ENCODE peak calls at places on chromosome 17, in four cellular contexts. One of them, this sample, is unnamed.

GRCh38 chr17:37405955-37406634 is 541 bp downstream of the ACACA start:
- DNase-seq in GM04503: no peak
- DNase-seq in endodermal cell: no peak
- DNase-seq in HS-5: no peak
- DNase-seq in this sample: peak; percentile 8

GRCh38 chr17:8398980-8399379 is 1.4 kb upstream of the RNF222 start:
- DNase-seq in GM04503: no peak
- DNase-seq in endodermal cell: no peak
- DNase-seq in HS-5: no peak
- DNase-seq in this sample: no peak

GRCh38 chr17:40026816-40027613 is 11.8 kb downstream of the CSF3 start:
- DNase-seq in GM04503: no peak
- DNase-seq in endodermal cell: peak; percentile 97
- DNase-seq in HS-5: no peak
- DNase-seq in this sample: peak; percentile 92

GRCh38 chr17:41775394-41776226 is 10.9 kb downstream of the JUP start:
- DNase-seq in GM04503: no peak
- DNase-seq in endodermal cell: no peak
- DNase-seq in HS-5: no peak
- DNase-seq in this sample: no peak

GRCh38 chr17:45821147-45821546 is 23.5 kb upstream of the SPPL2C start:
- DNase-seq in GM04503: no peak
- DNase-seq in endodermal cell: no peak
- DNase-seq in HS-5: no peak
- DNase-seq in this sample: no peak

GRCh38 chr17:57577751-57578607 is 167.1 kb downstream of the CCDC182 start:
- DNase-seq in GM04503: peak; percentile 33
- DNase-seq in endodermal cell: peak; percentile 79
- DNase-seq in HS-5: no peak
- DNase-seq in this sample: peak; percentile 89

GRCh38 chr17:28370035-28370743 is at the start of gene VTN:
- DNase-seq in GM04503: no peak
- DNase-seq in endodermal cell: peak; percentile 96
- DNase-seq in HS-5: no peak
- DNase-seq in this sample: peak; percentile 90

GRCh38 chr17:37742762-37743611 is 1.9 kb downstream of the HNF1B start:
- DNase-seq in GM04503: no peak
- DNase-seq in endodermal cell: peak; percentile 84
- DNase-seq in HS-5: no peak
- DNase-seq in this sample: no peak

GRCh38 chr17:77409282-77410161 is 268.8 kb downstream of the SEC14L1 start:
- DNase-seq in GM04503: no peak
- DNase-seq in endodermal cell: peak; percentile 90
- DNase-seq in HS-5: no peak
- DNase-seq in this sample: no peak

GRCh38 chr17:73247728-73248127 is 14.0 kb downstream of the CPSF4L start:
- DNase-seq in GM04503: no peak
- DNase-seq in endodermal cell: no peak
- DNase-seq in HS-5: no peak
- DNase-seq in this sample: no peak

GRCh38 chr17:10032142-10032541 is 127.1 kb upstream of the RCVRN start:
- DNase-seq in GM04503: no peak
- DNase-seq in endodermal cell: no peak
- DNase-seq in HS-5: no peak
- DNase-seq in this sample: no peak

GRCh38 chr17:30323895-30324319 is 9.9 kb downstream of the TMIGD1 start:
- DNase-seq in GM04503: no peak
- DNase-seq in endodermal cell: no peak
- DNase-seq in HS-5: no peak
- DNase-seq in this sample: no peak

GRCh38 chr17:69501591-69502468 is 87.3 kb downstream of the MAP2K6 start:
- DNase-seq in GM04503: no peak
- DNase-seq in endodermal cell: peak; percentile 78
- DNase-seq in HS-5: no peak
- DNase-seq in this sample: no peak

GRCh38 chr17:45371414-45372324 is 54.8 kb upstream of the MAP3K14 start:
- DNase-seq in GM04503: peak; percentile 86
- DNase-seq in endodermal cell: peak; percentile 99
- DNase-seq in HS-5: peak; percentile 89
- DNase-seq in this sample: no peak

GRCh38 chr17:17665255-17665654 is 16.0 kb upstream of the RAI1 start:
- DNase-seq in GM04503: no peak
- DNase-seq in endodermal cell: no peak
- DNase-seq in HS-5: no peak
- DNase-seq in this sample: no peak

GRCh38 chr17:74282587-74283370 is 8.7 kb downstream of the DNAI2 start:
- DNase-seq in GM04503: no peak
- DNase-seq in endodermal cell: no peak
- DNase-seq in HS-5: no peak
- DNase-seq in this sample: no peak

GRCh38 chr17:79515110-79515509 is 95.7 kb downstream of the RBFOX3 start:
- DNase-seq in GM04503: no peak
- DNase-seq in endodermal cell: no peak
- DNase-seq in HS-5: no peak
- DNase-seq in this sample: no peak

GRCh38 chr17:34533811-34534527 is 45.4 kb upstream of the TMEM132E start:
- DNase-seq in GM04503: no peak
- DNase-seq in endodermal cell: no peak
- DNase-seq in HS-5: no peak
- DNase-seq in this sample: no peak

GRCh38 chr17:3976675-3977171 is 12.5 kb upstream of the ATP2A3 start:
- DNase-seq in GM04503: no peak
- DNase-seq in endodermal cell: no peak
- DNase-seq in HS-5: no peak
- DNase-seq in this sample: no peak

GRCh38 chr17:4948997-4949320 is 629 bp upstream of the PFN1 start:
- DNase-seq in GM04503: no peak
- DNase-seq in endodermal cell: peak; percentile 96
- DNase-seq in HS-5: no peak
- DNase-seq in this sample: peak; percentile 86

GRCh38 chr17:80942360-80943345 is 49.0 kb upstream of the CHMP6 start:
- DNase-seq in GM04503: peak; percentile 70
- DNase-seq in endodermal cell: no peak
- DNase-seq in HS-5: no peak
- DNase-seq in this sample: no peak

GRCh38 chr17:57895382-57896060 is 45.7 kb upstream of the MRPS23 start:
- DNase-seq in GM04503: no peak
- DNase-seq in endodermal cell: no peak
- DNase-seq in HS-5: no peak
- DNase-seq in this sample: no peak

GRCh38 chr17:6392609-6393367 is 42.1 kb downstream of the AIPL1 start:
- DNase-seq in GM04503: no peak
- DNase-seq in endodermal cell: no peak
- DNase-seq in HS-5: no peak
- DNase-seq in this sample: no peak

GRCh38 chr17:53353919-53354351 is 468.8 kb upstream of the KIF2B start:
- DNase-seq in GM04503: no peak
- DNase-seq in endodermal cell: no peak
- DNase-seq in HS-5: no peak
- DNase-seq in this sample: no peak

GRCh38 chr17:78818932-78819331 is 21.7 kb downstream of the USP36 start:
- DNase-seq in GM04503: no peak
- DNase-seq in endodermal cell: no peak
- DNase-seq in HS-5: no peak
- DNase-seq in this sample: no peak

GRCh38 chr17:77303620-77304019 is 162.9 kb downstream of the SEC14L1 start:
- DNase-seq in GM04503: peak; percentile 29
- DNase-seq in endodermal cell: no peak
- DNase-seq in HS-5: no peak
- DNase-seq in this sample: no peak

GRCh38 chr17:32931686-32932085 is 3.7 kb downstream of the TMEM98 start:
- DNase-seq in GM04503: no peak
- DNase-seq in endodermal cell: no peak
- DNase-seq in HS-5: peak; percentile 11
- DNase-seq in this sample: no peak

GRCh38 chr17:39579318-39580081 is 28.2 kb downstream of the NEUROD2 start:
- DNase-seq in GM04503: no peak
- DNase-seq in endodermal cell: peak; percentile 91
- DNase-seq in HS-5: no peak
- DNase-seq in this sample: no peak

GRCh38 chr17:73090396-73091202 is 1.9 kb downstream of the SLC39A11 start:
- DNase-seq in GM04503: no peak
- DNase-seq in endodermal cell: no peak
- DNase-seq in HS-5: no peak
- DNase-seq in this sample: no peak

GRCh38 chr17:45906927-45907622 is 12.7 kb downstream of the MAPT start:
- DNase-seq in GM04503: no peak
- DNase-seq in endodermal cell: no peak
- DNase-seq in HS-5: no peak
- DNase-seq in this sample: no peak

GRCh38 chr17:67531291-67531690 is 154.2 kb downstream of the PITPNC1 start:
- DNase-seq in GM04503: no peak
- DNase-seq in endodermal cell: peak; percentile 80
- DNase-seq in HS-5: no peak
- DNase-seq in this sample: no peak

GRCh38 chr17:3660311-3660891 is 8.0 kb downstream of the TAX1BP3 start:
- DNase-seq in GM04503: no peak
- DNase-seq in endodermal cell: peak; percentile 51
- DNase-seq in HS-5: no peak
- DNase-seq in this sample: no peak

GRCh38 chr17:16283705-16284104 is 66.7 kb downstream of the PIGL start:
- DNase-seq in GM04503: no peak
- DNase-seq in endodermal cell: no peak
- DNase-seq in HS-5: no peak
- DNase-seq in this sample: no peak

GRCh38 chr17:55749985-55750384 is 866 bp upstream of the PCTP start:
- DNase-seq in GM04503: no peak
- DNase-seq in endodermal cell: no peak
- DNase-seq in HS-5: no peak
- DNase-seq in this sample: no peak

GRCh38 chr17:26962255-26963162 is 331.4 kb upstream of the WSB1 start:
- DNase-seq in GM04503: no peak
- DNase-seq in endodermal cell: no peak
- DNase-seq in HS-5: no peak
- DNase-seq in this sample: no peak

GRCh38 chr17:62075308-62075815 is 10.3 kb upstream of the MED13 start:
- DNase-seq in GM04503: no peak
- DNase-seq in endodermal cell: peak; percentile 52
- DNase-seq in HS-5: no peak
- DNase-seq in this sample: no peak

This sample was measured in WERI-Rb-1.